ENCODE peak calls at places on chromosomes 2 and 18, in eight cellular contexts. One of them, this sample, is unnamed.
A peak's percentile ranks its signal among the peaks of the same experiment; 100 is the strongest.

GRCh38 chr2:224837558-224837957 is 121.4 kb upstream of the CCDC195 start:
- DNase-seq in LoVo: no peak
- DNase-seq in ELR: peak; percentile 96
- DNase-seq in H9: no peak
- DNase-seq in NCI-H345: no peak
- DNase-seq in A673: peak; percentile 28
- DNase-seq in NCI-H1930: no peak
- DNase-seq in AG08395: peak; percentile 82
- DNase-seq in this sample: no peak

GRCh38 chr2:126886201-126886905 is 12.3 kb upstream of the TEX51 start:
- DNase-seq in LoVo: peak; percentile 32
- DNase-seq in ELR: peak; percentile 27
- DNase-seq in H9: peak; percentile 90
- DNase-seq in NCI-H345: no peak
- DNase-seq in A673: peak; percentile 76
- DNase-seq in NCI-H1930: peak; percentile 78
- DNase-seq in AG08395: peak; percentile 59
- DNase-seq in this sample: peak; percentile 86

GRCh38 chr18:48455555-48456478 is 46.6 kb upstream of the ZBTB7C start:
- DNase-seq in LoVo: peak; percentile 95
- DNase-seq in ELR: peak; percentile 73
- DNase-seq in H9: no peak
- DNase-seq in NCI-H345: no peak
- DNase-seq in A673: no peak
- DNase-seq in NCI-H1930: no peak
- DNase-seq in AG08395: peak; percentile 79
- DNase-seq in this sample: no peak

GRCh38 chr2:218255441-218255840 is 5.4 kb upstream of the GPBAR1 start:
- DNase-seq in LoVo: no peak
- DNase-seq in ELR: peak; percentile 80
- DNase-seq in H9: no peak
- DNase-seq in NCI-H345: no peak
- DNase-seq in A673: no peak
- DNase-seq in NCI-H1930: no peak
- DNase-seq in AG08395: peak; percentile 40
- DNase-seq in this sample: no peak

GRCh38 chr2:176067587-176068002 is 16.2 kb downstream of the EVX2 start:
- DNase-seq in LoVo: no peak
- DNase-seq in ELR: no peak
- DNase-seq in H9: peak; percentile 31
- DNase-seq in NCI-H345: no peak
- DNase-seq in A673: no peak
- DNase-seq in NCI-H1930: no peak
- DNase-seq in AG08395: no peak
- DNase-seq in this sample: peak; percentile 73

GRCh38 chr2:18611604-18612003 is 22.2 kb upstream of the NT5C1B start:
- DNase-seq in LoVo: no peak
- DNase-seq in ELR: no peak
- DNase-seq in H9: no peak
- DNase-seq in NCI-H345: no peak
- DNase-seq in A673: no peak
- DNase-seq in NCI-H1930: no peak
- DNase-seq in AG08395: no peak
- DNase-seq in this sample: peak; percentile 88

GRCh38 chr18:35438480-35439234 is 59.1 kb downstream of the INO80C start:
- DNase-seq in LoVo: peak; percentile 31
- DNase-seq in ELR: no peak
- DNase-seq in H9: no peak
- DNase-seq in NCI-H345: no peak
- DNase-seq in A673: no peak
- DNase-seq in NCI-H1930: no peak
- DNase-seq in AG08395: no peak
- DNase-seq in this sample: no peak

GRCh38 chr2:2646312-2647051 is 315.4 kb upstream of the MYT1L start:
- DNase-seq in LoVo: no peak
- DNase-seq in ELR: no peak
- DNase-seq in H9: no peak
- DNase-seq in NCI-H345: no peak
- DNase-seq in A673: no peak
- DNase-seq in NCI-H1930: no peak
- DNase-seq in AG08395: no peak
- DNase-seq in this sample: no peak

GRCh38 chr2:75719616-75720015 is 8.9 kb upstream of the GCFC2 start:
- DNase-seq in LoVo: no peak
- DNase-seq in ELR: no peak
- DNase-seq in H9: no peak
- DNase-seq in NCI-H345: no peak
- DNase-seq in A673: no peak
- DNase-seq in NCI-H1930: no peak
- DNase-seq in AG08395: no peak
- DNase-seq in this sample: no peak

GRCh38 chr18:6666286-6666685 is 63.2 kb upstream of the ARHGAP28 start:
- DNase-seq in LoVo: no peak
- DNase-seq in ELR: no peak
- DNase-seq in H9: no peak
- DNase-seq in NCI-H345: no peak
- DNase-seq in A673: no peak
- DNase-seq in NCI-H1930: no peak
- DNase-seq in AG08395: no peak
- DNase-seq in this sample: no peak

GRCh38 chr2:121803503-121803902 is 48.1 kb downstream of the TSN start:
- DNase-seq in LoVo: no peak
- DNase-seq in ELR: no peak
- DNase-seq in H9: no peak
- DNase-seq in NCI-H345: peak; percentile 90
- DNase-seq in A673: no peak
- DNase-seq in NCI-H1930: no peak
- DNase-seq in AG08395: no peak
- DNase-seq in this sample: peak; percentile 91

GRCh38 chr2:20141056-20141762 is 83.7 kb downstream of the SDC1 start:
- DNase-seq in LoVo: peak; percentile 47
- DNase-seq in ELR: peak; percentile 97
- DNase-seq in H9: peak; percentile 50
- DNase-seq in NCI-H345: no peak
- DNase-seq in A673: no peak
- DNase-seq in NCI-H1930: no peak
- DNase-seq in AG08395: peak; percentile 96
- DNase-seq in this sample: peak; percentile 84

GRCh38 chr2:170928036-170928823 is 823 bp upstream of the GORASP2 start:
- DNase-seq in LoVo: no peak
- DNase-seq in ELR: peak; percentile 28
- DNase-seq in H9: peak; percentile 52
- DNase-seq in NCI-H345: peak; percentile 9
- DNase-seq in A673: peak; percentile 39
- DNase-seq in NCI-H1930: peak; percentile 44
- DNase-seq in AG08395: no peak
- DNase-seq in this sample: peak; percentile 92

GRCh38 chr2:169895294-169895985 is 68.2 kb downstream of the UBR3 start:
- DNase-seq in LoVo: no peak
- DNase-seq in ELR: peak; percentile 3
- DNase-seq in H9: no peak
- DNase-seq in NCI-H345: peak; percentile 3
- DNase-seq in A673: no peak
- DNase-seq in NCI-H1930: no peak
- DNase-seq in AG08395: peak; percentile 6
- DNase-seq in this sample: no peak

GRCh38 chr2:159118115-159118858 is 149.8 kb downstream of the TANC1 start:
- DNase-seq in LoVo: peak; percentile 75
- DNase-seq in ELR: peak; percentile 81
- DNase-seq in H9: peak; percentile 80
- DNase-seq in NCI-H345: peak; percentile 58
- DNase-seq in A673: peak; percentile 84
- DNase-seq in NCI-H1930: peak; percentile 83
- DNase-seq in AG08395: peak; percentile 69
- DNase-seq in this sample: peak; percentile 86

GRCh38 chr18:76697441-76697901 is 124.9 kb upstream of the ZNF236 start:
- DNase-seq in LoVo: no peak
- DNase-seq in ELR: peak; percentile 21
- DNase-seq in H9: no peak
- DNase-seq in NCI-H345: no peak
- DNase-seq in A673: no peak
- DNase-seq in NCI-H1930: no peak
- DNase-seq in AG08395: peak; percentile 60
- DNase-seq in this sample: no peak

GRCh38 chr2:212554233-212554632 is 15.6 kb upstream of the ERBB4 start:
- DNase-seq in LoVo: no peak
- DNase-seq in ELR: no peak
- DNase-seq in H9: no peak
- DNase-seq in NCI-H345: no peak
- DNase-seq in A673: no peak
- DNase-seq in NCI-H1930: no peak
- DNase-seq in AG08395: no peak
- DNase-seq in this sample: no peak

GRCh38 chr2:37982147-37982582 is 57.1 kb downstream of the RMDN2 start:
- DNase-seq in LoVo: peak; percentile 58
- DNase-seq in ELR: peak; percentile 68
- DNase-seq in H9: peak; percentile 62
- DNase-seq in NCI-H345: peak; percentile 76
- DNase-seq in A673: peak; percentile 82
- DNase-seq in NCI-H1930: peak; percentile 65
- DNase-seq in AG08395: peak; percentile 56
- DNase-seq in this sample: peak; percentile 66

GRCh38 chr2:50885948-50886347 is 146.0 kb downstream of the NRXN1 start:
- DNase-seq in LoVo: no peak
- DNase-seq in ELR: no peak
- DNase-seq in H9: no peak
- DNase-seq in NCI-H345: peak; percentile 43
- DNase-seq in A673: no peak
- DNase-seq in NCI-H1930: peak; percentile 69
- DNase-seq in AG08395: no peak
- DNase-seq in this sample: peak; percentile 65

GRCh38 chr2:109123586-109124201 is 5.3 kb upstream of the SH3RF3 start:
- DNase-seq in LoVo: no peak
- DNase-seq in ELR: no peak
- DNase-seq in H9: no peak
- DNase-seq in NCI-H345: no peak
- DNase-seq in A673: no peak
- DNase-seq in NCI-H1930: no peak
- DNase-seq in AG08395: no peak
- DNase-seq in this sample: peak; percentile 40

GRCh38 chr18:13530879-13531387 is 195.4 kb downstream of the FAM210A start:
- DNase-seq in LoVo: peak; percentile 3
- DNase-seq in ELR: peak; percentile 6
- DNase-seq in H9: peak; percentile 61
- DNase-seq in NCI-H345: peak; percentile 28
- DNase-seq in A673: peak; percentile 55
- DNase-seq in NCI-H1930: peak; percentile 2
- DNase-seq in AG08395: peak; percentile 79
- DNase-seq in this sample: peak; percentile 38

GRCh38 chr2:207914716-207915115 is 110.6 kb downstream of the PLEKHM3 start:
- DNase-seq in LoVo: no peak
- DNase-seq in ELR: no peak
- DNase-seq in H9: no peak
- DNase-seq in NCI-H345: no peak
- DNase-seq in A673: no peak
- DNase-seq in NCI-H1930: no peak
- DNase-seq in AG08395: no peak
- DNase-seq in this sample: no peak

GRCh38 chr18:29892960-29893558 is 1149.5 kb downstream of the DSC3 start:
- DNase-seq in LoVo: peak; percentile 14
- DNase-seq in ELR: peak; percentile 50
- DNase-seq in H9: no peak
- DNase-seq in NCI-H345: no peak
- DNase-seq in A673: peak; percentile 17
- DNase-seq in NCI-H1930: no peak
- DNase-seq in AG08395: no peak
- DNase-seq in this sample: peak; percentile 28

This sample was measured in DMS53.